ENCODE peak calls at places on chromosomes 3 and 15, in eight cellular contexts. N is DMS53; H is dermis microvascular lymphatic vessel endothelial cell; M is activated naive CD4-positive, alpha-beta T cell; E is AG09309; R is germinal center; K is omental fat pad; C is DMS153. O is an unnamed sample.

GRCh38 chr3:188775412-188775811 is 396.4 kb upstream of the TPRG1 start:
- DNase-seq in C (no peak), N (no peak), R (no peak), H (peak), E (no peak), M (no peak), K (no peak), O (no peak)

GRCh38 chr3:171904829-171905228 is 61.7 kb downstream of the TMEM212 start:
- DNase-seq in H (peak), E (no peak), N (no peak), R (no peak), K (no peak), M (no peak), C (no peak), O (no peak)

GRCh38 chr3:42117175-42118008 is 26.2 kb downstream of the TRAK1 start:
- DNase-seq in K (no peak), E (no peak), N (peak), R (no peak), C (no peak), H (peak), M (no peak), O (peak)

GRCh38 chr3:11244131-11244677 is 28.0 kb upstream of the ATG7 start:
- DNase-seq in M (no peak), H (no peak), K (no peak), R (no peak), E (no peak), C (no peak), N (no peak), O (no peak)

GRCh38 chr15:95449229-95449628 is 881.3 kb upstream of the NR2F2 start:
- DNase-seq in M (no peak), R (no peak), K (no peak), C (no peak), N (no peak), H (no peak), E (no peak), O (no peak)

GRCh38 chr15:43225201-43225949 is 4.6 kb upstream of the EPB42 start:
- DNase-seq in N (peak), K (no peak), R (peak), M (no peak), H (peak), C (no peak), E (no peak), O (peak)

GRCh38 chr3:124409650-124410275 is 320.5 kb upstream of the UMPS start:
- DNase-seq in H (peak), R (no peak), E (no peak), N (no peak), K (no peak), C (no peak), M (no peak), O (no peak)

GRCh38 chr3:78204977-78205376 is 1165.1 kb downstream of the ROBO2 start:
- DNase-seq in K (no peak), N (peak), M (no peak), H (peak), R (no peak), C (no peak), E (peak), O (peak)

GRCh38 chr3:127595303-127595702 is 2.9 kb upstream of the MCM2 start:
- DNase-seq in N (no peak), K (no peak), R (no peak), C (no peak), M (no peak), H (no peak), E (no peak), O (no peak)

GRCh38 chr15:80476036-80476435 is 71.9 kb downstream of the ARNT2 start:
- DNase-seq in N (no peak), E (no peak), R (no peak), C (no peak), H (no peak), M (no peak), K (no peak), O (no peak)

GRCh38 chr15:39495871-39496459 is 84.9 kb upstream of the THBS1 start:
- DNase-seq in M (no peak), H (no peak), C (no peak), E (no peak), N (no peak), R (no peak), K (no peak), O (no peak)

GRCh38 chr3:197224034-197224444 is 74.4 kb downstream of the DLG1 start:
- DNase-seq in K (no peak), E (peak), M (no peak), C (peak), H (peak), R (peak), N (peak), O (peak)

GRCh38 chr15:95737051-95737450 is 593.4 kb upstream of the NR2F2 start:
- DNase-seq in R (no peak), H (no peak), M (no peak), N (no peak), E (no peak), K (no peak), C (no peak), O (no peak)

GRCh38 chr3:125556314-125556713 is 36.3 kb upstream of the SNX4 start:
- DNase-seq in N (no peak), E (no peak), R (no peak), M (no peak), K (no peak), C (no peak), H (no peak), O (no peak)

GRCh38 chr3:160691962-160692361 is 15.0 kb downstream of the ARL14 start:
- DNase-seq in H (no peak), C (no peak), N (no peak), E (no peak), M (no peak), R (no peak), K (no peak), O (peak)

GRCh38 chr15:51848811-51849210 is 19.4 kb downstream of the TMOD3 start:
- DNase-seq in N (no peak), H (peak), K (no peak), R (no peak), M (no peak), E (no peak), C (no peak), O (no peak)

GRCh38 chr15:67840747-67841634 is 1.1 kb upstream of the RNU6-1 start:
- DNase-seq in N (peak), C (no peak), R (peak), H (no peak), E (no peak), K (no peak), M (no peak), O (peak)

GRCh38 chr3:187920871-187921270 is 175.6 kb upstream of the BCL6 start:
- DNase-seq in N (no peak), R (no peak), M (no peak), C (no peak), E (peak), H (no peak), K (no peak), O (no peak)

GRCh38 chr3:70078778-70079177 is 79.2 kb downstream of the SAMMSON start:
- DNase-seq in H (no peak), M (no peak), C (no peak), R (no peak), E (no peak), K (no peak), N (no peak), O (no peak)

GRCh38 chr3:184144505-184144904 is 9.3 kb downstream of the EIF2B5 start:
- DNase-seq in K (no peak), E (no peak), M (no peak), C (no peak), N (no peak), H (no peak), R (no peak), O (no peak)

GRCh38 chr3:1469248-1469647 is 376.4 kb downstream of the CNTN6 start:
- DNase-seq in K (no peak), C (no peak), R (no peak), M (no peak), E (no peak), H (no peak), N (no peak), O (no peak)

GRCh38 chr15:67105065-67105951 is 39.9 kb downstream of the SMAD3 start:
- DNase-seq in K (no peak), H (peak), E (peak), C (no peak), N (no peak), M (no peak), R (no peak), O (no peak)

GRCh38 chr15:62742409-62743171 is 300.0 kb upstream of the TPM1 start:
- DNase-seq in E (peak), C (no peak), M (peak), R (peak), H (peak), K (peak), N (peak), O (peak)

GRCh38 chr3:166223120-166223519 is 385.9 kb upstream of the BCHE start:
- DNase-seq in M (no peak), E (no peak), C (no peak), N (no peak), R (no peak), H (no peak), K (no peak), O (peak)

GRCh38 chr3:29064085-29064484 is 216.8 kb upstream of the RBMS3 start:
- DNase-seq in K (no peak), C (no peak), R (no peak), H (no peak), M (no peak), N (peak), E (peak), O (peak)

GRCh38 chr3:179652467-179653105 is at the start of gene USP13:
- DNase-seq in M (peak), R (peak), E (peak), N (peak), C (peak), H (peak), K (peak), O (peak)

GRCh38 chr15:80507638-80508316 is 103.6 kb downstream of the ARNT2 start:
- DNase-seq in E (peak), H (no peak), K (no peak), N (no peak), R (no peak), M (no peak), C (no peak), O (no peak)